ENCODE peak calls at places on chromosome 16, in eight cellular contexts. A is activated naive CD8-positive, alpha-beta T cell treated with anti-CD3 and anti-CD28 coated beads, Interleukin-2, amount 50 U/mL, for 24 hours; H is IMR-90; Q is NCI-H1092; D is iPS-NIHi11; K is stimulated activated CD4-positive, alpha-beta T cell treated with anti-CD3 and anti-CD28 coated beads, Interleukin-4, amount 100 ng/mL, for 48 hours; X is stomach; B is mesendoderm. P is an unnamed sample.

GRCh38 chr16:14549789-14550153 is 80.3 kb downstream of the PARN start:
- DNase-seq in H (no peak), B (no peak), D (no peak), K (no peak), X (peak; percentile 55), Q (no peak), A (no peak), P (no peak)

GRCh38 chr16:57578521-57579360 is 36.3 kb downstream of the ADGRG5 start:
- DNase-seq in A (no peak), D (no peak), K (no peak), H (no peak), X (no peak), B (no peak), Q (no peak), P (no peak)

GRCh38 chr16:75053791-75054555 is 55.1 kb downstream of the ZNRF1 start:
- DNase-seq in H (no peak), B (no peak), A (no peak), X (peak; percentile 65), Q (peak; percentile 62), D (no peak), K (no peak), P (no peak)

GRCh38 chr16:15049581-15050180 is 6.2 kb downstream of the NTAN1 start:
- DNase-seq in D (no peak), B (no peak), A (no peak), H (no peak), K (no peak), Q (no peak), X (no peak), P (no peak)

GRCh38 chr16:31507929-31508705 is at the start of gene RUSF1:
- DNase-seq in Q (peak; percentile 80), X (peak; percentile 93), D (peak; percentile 92), B (peak; percentile 96), K (peak; percentile 84), A (peak; percentile 89), H (peak; percentile 87), P (peak; percentile 84)

GRCh38 chr16:72203401-72203800 is 31.4 kb upstream of the PMFBP1 start:
- DNase-seq in A (peak; percentile 7), Q (no peak), D (no peak), H (peak; percentile 4), B (no peak), X (no peak), K (peak; percentile 2), P (peak; percentile 58)

GRCh38 chr16:3732171-3732570 is 14.8 kb upstream of the TRAP1 start:
- DNase-seq in X (no peak), A (no peak), B (no peak), H (no peak), D (no peak), K (no peak), Q (no peak), P (no peak)

GRCh38 chr16:80541306-80541694 is 507 bp downstream of the DYNLRB2 start:
- DNase-seq in Q (no peak), D (no peak), A (no peak), H (no peak), B (no peak), X (no peak), K (no peak), P (no peak)

GRCh38 chr16:8355714-8356113 is 234.6 kb downstream of the TMEM114 start:
- DNase-seq in X (no peak), B (peak; percentile 55), A (no peak), K (no peak), D (peak; percentile 24), Q (no peak), H (no peak), P (no peak)

GRCh38 chr16:81443688-81444447 is 740 bp upstream of the CMIP start:
- DNase-seq in H (no peak), K (no peak), A (no peak), D (no peak), Q (no peak), B (no peak), X (no peak), P (no peak)

GRCh38 chr16:22692916-22693646 is 120.9 kb upstream of the HS3ST2 start:
- DNase-seq in K (no peak), D (no peak), B (no peak), H (no peak), A (no peak), Q (no peak), X (no peak), P (no peak)

GRCh38 chr16:87592018-87592712 is 10.1 kb upstream of the JPH3 start:
- DNase-seq in K (no peak), Q (no peak), A (no peak), H (no peak), D (no peak), B (no peak), X (no peak), P (no peak)

GRCh38 chr16:89322381-89323119 is 105.0 kb downstream of the ZNF778 start:
- DNase-seq in H (peak; percentile 82), K (no peak), Q (peak; percentile 67), A (no peak), B (peak; percentile 95), D (peak; percentile 83), X (no peak), P (peak; percentile 59)

GRCh38 chr16:7313170-7313569 is 19.5 kb upstream of the RBFOX1 start:
- DNase-seq in X (no peak), A (no peak), B (peak; percentile 59), H (no peak), K (no peak), Q (no peak), D (peak; percentile 47), P (no peak)

GRCh38 chr16:54136276-54136625 is 150.3 kb downstream of the IRX3 start:
- DNase-seq in X (no peak), Q (no peak), H (peak; percentile 59), D (no peak), B (no peak), K (no peak), A (no peak), P (peak; percentile 64)

GRCh38 chr16:19071811-19072777 is 4.7 kb downstream of the COQ7 start:
- DNase-seq in Q (no peak), D (peak; percentile 51), B (peak; percentile 75), H (peak; percentile 56), X (peak; percentile 70), A (peak; percentile 67), K (peak; percentile 51), P (peak; percentile 33)

GRCh38 chr16:12436201-12436657 is 367.5 kb downstream of the CPPED1 start:
- DNase-seq in Q (peak; percentile 86), H (no peak), D (peak; percentile 84), B (peak; percentile 43), K (no peak), X (no peak), A (no peak), P (no peak)

GRCh38 chr16:68229431-68230175 is 6.3 kb downstream of the ESRP2 start:
- DNase-seq in A (peak; percentile 45), H (peak; percentile 65), Q (peak; percentile 32), B (peak; percentile 65), D (peak; percentile 75), X (peak; percentile 52), K (no peak), P (peak; percentile 45)

GRCh38 chr16:69917739-69918138 is 33.4 kb upstream of the CLEC18A start:
- DNase-seq in D (peak; percentile 63), K (no peak), Q (no peak), X (no peak), B (peak; percentile 97), A (no peak), H (peak; percentile 99), P (peak; percentile 89)

GRCh38 chr16:27583634-27584033 is 33.7 kb downstream of the KATNIP start:
- DNase-seq in X (no peak), Q (no peak), A (no peak), D (no peak), K (no peak), H (no peak), B (no peak), P (no peak)

GRCh38 chr16:31875112-31875803 is 1.7 kb downstream of the ZNF267 start:
- DNase-seq in H (peak; percentile 19), K (no peak), Q (no peak), A (peak; percentile 27), B (peak; percentile 15), D (no peak), X (no peak), P (no peak)

GRCh38 chr16:80058236-80058635 is 457.7 kb upstream of the MAF start:
- DNase-seq in B (no peak), X (no peak), A (no peak), D (no peak), K (no peak), H (no peak), Q (no peak), P (no peak)

GRCh38 chr16:4271176-4272113 is 1.4 kb downstream of the TFAP4 start:
- DNase-seq in H (peak; percentile 91), D (peak; percentile 84), Q (peak; percentile 91), B (peak; percentile 98), K (peak; percentile 89), X (peak; percentile 92), A (peak; percentile 88), P (peak; percentile 95)

GRCh38 chr16:23855010-23855409 is 19.2 kb downstream of the PRKCB start:
- DNase-seq in X (no peak), K (no peak), H (no peak), Q (no peak), D (no peak), B (no peak), A (no peak), P (no peak)

GRCh38 chr16:12300490-12300889 is 324.0 kb downstream of the SNX29 start:
- DNase-seq in A (no peak), B (no peak), X (no peak), D (no peak), H (no peak), K (no peak), Q (no peak), P (no peak)

GRCh38 chr16:49602201-49603041 is 228.8 kb downstream of the C16orf78 start:
- DNase-seq in Q (no peak), H (no peak), D (peak; percentile 73), B (peak; percentile 42), A (no peak), K (no peak), X (peak; percentile 11), P (no peak)